ENCODE peak calls at places on chromosomes 2 and 18, in five cellular contexts. L is HAP-1, I is HEK293T, T is T-cell, V is dermis microvascular lymphatic vessel endothelial cell. Q is an unnamed sample.

GRCh38 chr2:38666578-38666926 is 638 bp downstream of the GALM start:
- DNase-seq in I (no peak), L (no peak), V (no peak), T (no peak), Q (peak)

GRCh38 chr2:134086594-134087219 is 167.2 kb upstream of the MGAT5 start:
- DNase-seq in L (no peak), T (no peak), V (no peak), I (no peak), Q (no peak)

GRCh38 chr2:190441564-190441963 is 33.4 kb downstream of the MFSD6 start:
- DNase-seq in T (no peak), I (no peak), L (no peak), V (no peak), Q (no peak)

GRCh38 chr2:218886461-218886947 is 5.9 kb downstream of the WNT10A start:
- DNase-seq in I (no peak), T (no peak), V (no peak), L (no peak), Q (no peak)

GRCh38 chr2:26911911-26912861 is 58.3 kb upstream of the MAPRE3 start:
- DNase-seq in T (no peak), V (no peak), I (no peak), L (peak), Q (no peak)

GRCh38 chr2:50952596-50952995 is 79.3 kb downstream of the NRXN1 start:
- DNase-seq in V (peak), I (no peak), T (no peak), L (no peak), Q (no peak)

GRCh38 chr2:120398961-120399888 is 53.3 kb downstream of the INHBB start:
- DNase-seq in L (peak), V (no peak), T (peak), I (no peak), Q (no peak)

GRCh38 chr18:74108460-74108859 is 39.2 kb downstream of the FBXO15 start:
- DNase-seq in T (no peak), L (no peak), I (no peak), V (no peak), Q (no peak)

GRCh38 chr2:487495-488079 is 189.6 kb downstream of the TMEM18 start:
- DNase-seq in V (no peak), L (no peak), I (no peak), T (no peak), Q (no peak)

GRCh38 chr2:55175254-55176093 is 56.6 kb downstream of the CLHC1 start:
- DNase-seq in T (no peak), I (peak), L (no peak), V (peak), Q (peak)

GRCh38 chr18:42861259-42861658 is 254.2 kb downstream of the RIT2 start:
- DNase-seq in T (no peak), I (no peak), L (no peak), V (no peak), Q (no peak)

GRCh38 chr2:147824625-147825024 is 20.2 kb upstream of the ACVR2A start:
- DNase-seq in L (no peak), V (no peak), T (no peak), I (no peak), Q (no peak)

GRCh38 chr2:174138161-174138560 is 110.2 kb downstream of the OLA1 start:
- DNase-seq in T (no peak), L (no peak), V (peak), I (peak), Q (peak)

GRCh38 chr18:57446322-57446721 is 11.1 kb downstream of the ONECUT2 start:
- DNase-seq in T (no peak), I (no peak), V (peak), L (peak), Q (peak)

GRCh38 chr2:188132385-188132784 is 159.3 kb upstream of the GULP1 start:
- DNase-seq in T (no peak), V (peak), I (no peak), L (no peak), Q (no peak)

GRCh38 chr2:155151472-155151871 is 453.0 kb downstream of the KCNJ3 start:
- DNase-seq in T (no peak), V (no peak), L (no peak), I (no peak), Q (no peak)

GRCh38 chr2:9655441-9656269 is 24.9 kb upstream of the YWHAQ start:
- DNase-seq in T (peak), V (peak), L (no peak), I (no peak), Q (peak)

GRCh38 chr2:2564300-2565085 is 233.4 kb upstream of the MYT1L start:
- DNase-seq in T (no peak), I (no peak), V (no peak), L (no peak), Q (no peak)

GRCh38 chr18:35390956-35391695 is 14.0 kb upstream of the ZNF396 start:
- DNase-seq in V (no peak), I (no peak), T (no peak), L (no peak), Q (no peak)

GRCh38 chr2:27996156-27996920 is 105.8 kb downstream of the BABAM2 start:
- DNase-seq in I (no peak), L (no peak), V (no peak), T (no peak), Q (no peak)

GRCh38 chr2:225920621-225921020 is 521.1 kb downstream of the NYAP2 start:
- DNase-seq in L (no peak), V (no peak), T (no peak), I (no peak), Q (no peak)

GRCh38 chr2:240836781-240837467 is 16.9 kb upstream of the KIF1A start:
- DNase-seq in I (no peak), L (no peak), V (peak), T (no peak), Q (no peak)

GRCh38 chr2:69191672-69192071 is 178.7 kb downstream of the ANTXR1 start:
- DNase-seq in I (no peak), V (no peak), L (no peak), T (no peak), Q (no peak)

GRCh38 chr2:95296036-95296435 is 1.1 kb upstream of the KCNIP3 start:
- DNase-seq in T (no peak), L (no peak), I (no peak), V (no peak), Q (no peak)

GRCh38 chr2:60867848-60868247 is 13.5 kb upstream of the REL start:
- DNase-seq in L (no peak), T (no peak), I (no peak), V (peak), Q (no peak)

GRCh38 chr2:69138793-69139510 is 126.0 kb downstream of the ANTXR1 start:
- DNase-seq in L (no peak), V (peak), T (no peak), I (no peak), Q (no peak)

GRCh38 chr2:200042102-200042735 is 86.8 kb downstream of the MAIP1 start:
- DNase-seq in T (no peak), V (no peak), I (no peak), L (no peak), Q (no peak)

GRCh38 chr18:75304678-75305557 is 94.3 kb downstream of the TSHZ1 start:
- DNase-seq in T (no peak), L (no peak), V (no peak), I (no peak), Q (no peak)

GRCh38 chr2:140734992-140735391 is 1395.8 kb downstream of the LRP1B start:
- DNase-seq in V (no peak), T (no peak), L (no peak), I (no peak), Q (no peak)